ENCODE peak calls at places on chromosomes 3 and 15, in nine cellular contexts. G, T, L, J, U, X, Q, I and B are unnamed samples.

GRCh38 chr3:72303926-72304325 is 519.0 kb upstream of the PROK2 start:
- DNase-seq in G (no peak), T (peak; percentile 94), L (no peak), J (no peak), U (no peak), X (peak; percentile 19), Q (peak; percentile 23), I (no peak), B (no peak)

GRCh38 chr15:99303881-99304280 is 52.6 kb downstream of the LRRC28 start:
- DNase-seq in G (no peak), T (no peak), L (no peak), J (no peak), U (peak; percentile 16), X (no peak), Q (no peak), I (no peak), B (no peak)

GRCh38 chr3:189353318-189353958 is 181.7 kb downstream of the TPRG1 start:
- DNase-seq in G (peak; percentile 64), T (no peak), L (peak; percentile 41), J (no peak), U (no peak), X (no peak), Q (no peak), I (no peak), B (no peak)

GRCh38 chr3:87958289-87958688 is 100.5 kb downstream of the CGGBP1 start:
- DNase-seq in G (peak; percentile 8), T (no peak), L (no peak), J (no peak), U (no peak), X (no peak), Q (no peak), I (no peak), B (no peak)

GRCh38 chr3:10417849-10418248 is 87.5 kb downstream of the ATP2B2 start:
- DNase-seq in G (peak; percentile 11), T (peak; percentile 3), L (no peak), J (peak; percentile 89), U (peak; percentile 38), X (peak; percentile 16), Q (peak; percentile 20), I (peak; percentile 23), B (peak; percentile 8)

GRCh38 chr15:45425135-45425534 is 46.8 kb upstream of the GATM start:
- DNase-seq in G (peak; percentile 60), T (peak; percentile 19), L (no peak), J (no peak), U (no peak), X (no peak), Q (no peak), I (peak; percentile 65), B (peak; percentile 58)

GRCh38 chr15:100566850-100567249 is 35.1 kb downstream of the LINS1 start:
- DNase-seq in G (no peak), T (no peak), L (no peak), J (no peak), U (no peak), X (no peak), Q (no peak), I (no peak), B (no peak)

GRCh38 chr15:93035953-93036810 is 52.8 kb downstream of the RGMA start:
- DNase-seq in G (peak; percentile 52), T (peak; percentile 34), L (no peak), J (peak; percentile 94), U (peak; percentile 28), X (peak; percentile 69), Q (peak; percentile 50), I (peak; percentile 30), B (no peak)

GRCh38 chr15:25173241-25174028 is 218.6 kb downstream of the SNRPN start:
- DNase-seq in G (no peak), T (no peak), L (no peak), J (peak; percentile 67), U (no peak), X (no peak), Q (no peak), I (no peak), B (no peak)

GRCh38 chr3:124053871-124054270 is 61.9 kb upstream of the ROPN1 start:
- DNase-seq in G (no peak), T (no peak), L (no peak), J (no peak), U (no peak), X (peak; percentile 42), Q (no peak), I (no peak), B (no peak)

GRCh38 chr3:126982125-126982521 is 792 bp upstream of the PLXNA1 start:
- DNase-seq in G (peak; percentile 7), T (no peak), L (no peak), J (no peak), U (no peak), X (peak; percentile 58), Q (no peak), I (peak; percentile 27), B (peak; percentile 33)

GRCh38 chr3:178001670-178002101 is 534.5 kb upstream of the KCNMB2 start:
- DNase-seq in G (no peak), T (no peak), L (no peak), J (no peak), U (no peak), X (no peak), Q (no peak), I (no peak), B (no peak)

GRCh38 chr3:99875925-99876781 is 58.5 kb downstream of the CMSS1 start:
- DNase-seq in G (no peak), T (peak; percentile 89), L (peak; percentile 86), J (peak; percentile 90), U (peak; percentile 74), X (peak; percentile 95), Q (peak; percentile 97), I (peak; percentile 79), B (peak; percentile 65)

GRCh38 chr15:38536201-38536676 is 28.4 kb downstream of the RASGRP1 start:
- DNase-seq in G (no peak), T (no peak), L (no peak), J (peak; percentile 72), U (no peak), X (no peak), Q (no peak), I (peak; percentile 96), B (peak; percentile 98)

DNA sequence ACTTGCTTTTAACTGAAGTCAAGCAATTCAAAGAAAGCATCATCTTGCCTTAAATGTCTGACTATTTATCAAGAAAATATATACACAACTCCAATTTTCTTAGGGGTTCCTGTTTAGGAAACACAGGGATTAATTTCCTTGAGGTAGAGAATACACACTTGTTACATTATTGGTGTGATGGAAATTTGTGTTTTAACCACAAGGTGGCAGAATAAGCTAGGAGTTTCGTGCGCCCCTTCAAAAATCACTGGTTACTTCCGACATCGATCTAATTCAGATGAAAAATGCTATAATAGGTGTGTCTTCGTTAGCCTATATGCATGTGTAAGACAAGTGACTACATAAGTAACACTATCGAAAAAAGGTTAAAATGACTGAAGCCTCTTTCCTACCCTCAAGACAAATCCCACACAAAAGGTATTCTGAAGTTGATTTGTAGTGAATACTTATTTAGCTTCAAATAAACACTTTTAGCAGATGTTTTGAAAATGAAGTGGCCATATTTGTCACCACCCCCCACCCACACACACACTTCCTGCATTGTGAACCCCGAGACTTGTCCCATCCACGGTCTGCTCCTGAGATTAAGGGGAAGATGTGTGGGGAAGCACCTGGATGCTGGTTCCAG is 246.5 kb downstream of the ROBO1 start:
- DNase-seq in G (peak; percentile 84), T (peak; percentile 79), L (peak; percentile 17), J (no peak), U (peak; percentile 35), X (peak; percentile 72), Q (peak; percentile 63), I (peak; percentile 32), B (peak; percentile 14)
- H2AFZ ChIP-seq in G (peak overlapping the region; percentile 37), T (peak overlapping the region; percentile 95), L (peak overlapping the region; percentile 41), J (no peak overlapping the region), U (no peak overlapping the region), X (no peak overlapping the region), Q (no peak overlapping the region), I (no peak overlapping the region), B (peak overlapping the region; percentile 32)

DNA sequence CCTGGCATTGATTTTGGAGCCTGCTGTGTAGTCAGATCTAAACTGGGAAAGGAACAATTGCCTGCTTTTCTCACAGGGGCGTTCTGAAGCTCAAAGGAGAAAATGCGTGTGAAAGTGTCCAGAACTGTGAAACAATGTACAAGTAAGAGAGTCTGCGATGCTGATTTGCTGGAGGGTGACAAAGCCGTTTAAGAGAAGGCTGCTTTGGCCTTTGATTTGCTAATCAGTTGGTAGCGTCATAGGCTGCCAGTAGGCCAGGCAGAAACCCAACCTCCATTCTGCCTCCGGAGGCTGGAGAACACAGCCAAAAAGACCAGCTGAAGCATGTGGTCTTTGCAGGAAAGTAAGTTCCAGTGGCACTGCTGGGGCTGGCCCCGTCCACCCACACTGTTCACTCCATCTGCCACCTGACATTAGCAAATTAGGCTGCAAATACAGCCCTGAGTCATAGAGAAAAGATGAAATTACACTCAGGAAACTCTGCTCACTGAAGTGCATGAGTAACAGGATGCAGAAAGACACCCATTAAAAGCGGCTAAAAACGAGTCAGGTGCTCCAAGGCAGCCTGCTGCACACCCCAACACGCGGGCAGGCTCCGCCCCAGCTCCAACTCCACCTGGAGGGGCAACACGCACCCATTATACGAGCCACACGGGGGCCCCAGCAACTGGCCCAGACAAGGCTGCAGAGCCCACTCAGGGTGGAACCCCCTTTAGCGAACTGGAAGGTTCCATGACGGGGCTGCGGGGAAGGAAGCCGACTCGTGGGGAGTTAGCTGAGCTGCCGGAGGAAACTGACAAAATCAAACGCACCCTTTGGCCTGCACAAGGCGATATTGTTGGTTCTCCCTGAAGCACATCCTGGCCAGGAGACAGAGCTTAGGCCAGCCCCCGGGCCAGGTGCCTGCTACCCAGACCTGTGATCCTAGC is 31.6 kb downstream of the ZDHHC19 start:
- DNase-seq in G (peak; percentile 73), T (peak; percentile 25), L (no peak), J (peak; percentile 91), U (no peak), X (peak; percentile 73), Q (peak; percentile 65), I (peak; percentile 77), B (peak; percentile 93)
- H2AFZ ChIP-seq in G (peak overlapping the region; percentile 39), T (no peak overlapping the region), L (no peak overlapping the region), J (peak overlapping the region; percentile 65), U (no peak overlapping the region), X (peak overlapping the region; percentile 67), Q (peak overlapping the region; percentile 88), I (peak overlapping the region; percentile 78), B (peak overlapping the region; percentile 67)

GRCh38 chr3:106206165-106206564 is 337.4 kb upstream of the CBLB start:
- DNase-seq in G (peak; percentile 14), T (peak; percentile 83), L (no peak), J (peak; percentile 52), U (no peak), X (peak; percentile 47), Q (no peak), I (peak; percentile 36), B (peak; percentile 22)
- H2AFZ ChIP-seq in G (no peak overlapping the region), T (peak overlapping the region; percentile 92), L (peak overlapping the region; percentile 14), J (peak overlapping the region; percentile 86), U (no peak overlapping the region), X (peak overlapping the region; percentile 60), Q (peak overlapping the region; percentile 52), I (peak overlapping the region; percentile 51), B (peak overlapping the region; percentile 6)

DNA sequence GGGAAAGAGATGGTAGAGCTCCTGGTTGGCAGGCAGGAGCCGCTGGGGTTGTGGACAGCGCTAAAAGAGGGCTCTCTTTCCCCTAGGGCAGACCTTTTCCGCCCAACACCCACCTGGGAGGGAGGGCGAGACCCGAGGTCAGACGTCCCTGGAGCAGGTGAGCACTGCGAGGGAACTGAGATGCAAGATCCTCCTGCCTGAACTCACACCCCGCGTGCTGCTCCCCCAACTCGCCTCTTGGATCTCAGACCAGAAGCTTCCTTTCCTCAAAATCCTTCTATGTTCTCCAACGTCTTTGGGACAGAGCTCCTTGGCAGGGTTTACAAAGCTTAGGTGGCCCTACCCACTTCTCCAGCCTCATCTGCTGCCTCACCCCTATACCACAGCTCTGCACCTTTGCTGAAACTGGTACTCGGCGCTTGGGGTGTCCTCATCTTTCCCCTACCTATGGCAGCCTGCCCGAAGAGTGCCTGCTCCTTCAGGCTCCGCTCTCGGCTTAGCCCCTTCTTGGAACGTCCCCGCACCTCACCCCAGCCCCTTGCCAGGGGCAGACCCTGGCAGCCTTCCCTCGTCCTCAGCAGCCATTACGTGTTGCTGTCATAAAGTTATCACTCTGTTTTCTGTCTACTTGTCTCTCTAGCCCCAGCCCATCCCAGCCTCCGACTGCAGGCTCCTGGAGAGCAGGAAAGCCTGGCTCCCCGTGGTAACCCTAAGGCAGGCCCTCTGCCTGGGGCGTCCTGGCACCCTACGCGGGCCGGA is 5.2 kb upstream of the BAHD1 start:
- DNase-seq in G (no peak), T (no peak), L (no peak), J (no peak), U (no peak), X (no peak), Q (no peak), I (no peak), B (no peak)
- H2AFZ ChIP-seq in G (peak overlapping the region; percentile 74), T (no peak overlapping the region), L (no peak overlapping the region), J (no peak overlapping the region), U (no peak overlapping the region), X (peak overlapping the region; percentile 94), Q (peak overlapping the region; percentile 75), I (peak overlapping the region; percentile 83), B (peak overlapping the region; percentile 33)